ENCODE peak calls at places on chromosomes 6 and 20, in nine cellular contexts. Q, T, N, W, O, Y, J, R and K are unnamed samples.

GRCh38 chr6:164947174-164947573 is 362.2 kb downstream of the C6orf118 start:
- DNase-seq in Q (no peak), T (no peak), N (no peak), W (no peak), O (no peak), Y (no peak), J (no peak), R (no peak), K (no peak)

GRCh38 chr6:11367638-11368199 is 135.3 kb upstream of the NEDD9 start:
- DNase-seq in Q (no peak), T (no peak), N (no peak), W (no peak), O (peak; percentile 55), Y (no peak), J (no peak), R (no peak), K (no peak)

GRCh38 chr20:21767739-21768223 is 62.3 kb downstream of the PAX1 start:
- DNase-seq in Q (no peak), T (no peak), N (no peak), W (no peak), O (peak; percentile 10), Y (no peak), J (no peak), R (no peak), K (no peak)

GRCh38 chr20:6768228-6769185 is 1.0 kb downstream of the BMP2 start:
- DNase-seq in Q (peak; percentile 34), T (no peak), N (peak; percentile 4), W (no peak), O (no peak), Y (peak; percentile 68), J (peak; percentile 27), R (peak; percentile 32), K (peak; percentile 70)

GRCh38 chr20:14604143-14604542 is 266.7 kb upstream of the FLRT3 start:
- DNase-seq in Q (no peak), T (no peak), N (no peak), W (no peak), O (no peak), Y (no peak), J (no peak), R (no peak), K (no peak)

GRCh38 chr6:155130161-155130853 is 133.5 kb upstream of the CLDN20 start:
- DNase-seq in Q (no peak), T (no peak), N (no peak), W (no peak), O (no peak), Y (no peak), J (no peak), R (no peak), K (no peak)

GRCh38 chr20:4989570-4989969 is 11.7 kb downstream of the SLC23A2 start:
- DNase-seq in Q (no peak), T (no peak), N (no peak), W (no peak), O (no peak), Y (no peak), J (no peak), R (no peak), K (no peak)

GRCh38 chr6:28802417-28803336 is 121.1 kb downstream of the TRIM27 start:
- DNase-seq in Q (no peak), T (no peak), N (peak; percentile 65), W (no peak), O (no peak), Y (no peak), J (no peak), R (no peak), K (no peak)

GRCh38 chr6:3640868-3641267 is 110.6 kb downstream of the PXDC1 start:
- DNase-seq in Q (no peak), T (no peak), N (no peak), W (no peak), O (no peak), Y (no peak), J (no peak), R (no peak), K (no peak)

GRCh38 chr20:58892126-58892931 is 39.8 kb downstream of the GNAS start:
- DNase-seq in Q (peak; percentile 87), T (peak; percentile 80), N (peak; percentile 50), W (peak; percentile 67), O (peak; percentile 76), Y (peak; percentile 75), J (peak; percentile 80), R (peak; percentile 67), K (peak; percentile 90)

GRCh38 chr20:58893355-58894151 is 41.0 kb downstream of the GNAS start:
- DNase-seq in Q (no peak), T (no peak), N (peak; percentile 34), W (no peak), O (no peak), Y (no peak), J (no peak), R (no peak), K (no peak)

GRCh38 chr20:58891686-58892125 is 39.2 kb downstream of the GNAS start:
- DNase-seq in Q (no peak), T (peak; percentile 40), N (no peak), W (no peak), O (peak; percentile 37), Y (peak; percentile 54), J (peak; percentile 36), R (peak; percentile 37), K (peak; percentile 70)

GRCh38 chr20:58891076-58891685 is 38.7 kb downstream of the GNAS start:
- DNase-seq in Q (peak; percentile 84), T (peak; percentile 80), N (peak; percentile 52), W (peak; percentile 70), O (peak; percentile 45), Y (peak; percentile 86), J (peak; percentile 86), R (peak; percentile 83), K (peak; percentile 93)

GRCh38 chr20:58892932-58893224 is 40.4 kb downstream of the GNAS start:
- DNase-seq in Q (no peak), T (no peak), N (no peak), W (no peak), O (peak; percentile 39), Y (no peak), J (no peak), R (no peak), K (no peak)
- TF ChIP-seq POLR2A in Q (no peak), T (no peak), N (no peak), W (no peak), O (no peak), Y (no peak), J (no peak), R (no peak), K (no peak)

GRCh38 chr6:47027315-47027714 is 14.8 kb downstream of the ADGRF1 start:
- DNase-seq in Q (no peak), T (no peak), N (no peak), W (no peak), O (no peak), Y (no peak), J (no peak), R (no peak), K (no peak)
- H3K4me3 ChIP-seq in Q (no peak overlapping the region), T (no peak overlapping the region), N (no peak overlapping the region), W (no peak overlapping the region), O (no peak overlapping the region), Y (no peak overlapping the region), J (no peak overlapping the region), R (no peak overlapping the region), K (no peak overlapping the region)

GRCh38 chr6:6884193-6884627 is 223.6 kb upstream of the RREB1 start:
- DNase-seq in Q (no peak), T (no peak), N (no peak), W (no peak), O (no peak), Y (no peak), J (no peak), R (no peak), K (no peak)

GRCh38 chr6:6886886-6887285 is 220.9 kb upstream of the RREB1 start:
- DNase-seq in Q (no peak), T (no peak), N (no peak), W (no peak), O (no peak), Y (no peak), J (no peak), R (no peak), K (no peak)

GRCh38 chr6:6889601-6890000 is 218.2 kb upstream of the RREB1 start:
- DNase-seq in Q (no peak), T (no peak), N (no peak), W (no peak), O (no peak), Y (no peak), J (no peak), R (no peak), K (no peak)

GRCh38 chr6:6885521-6886088 is 222.2 kb upstream of the RREB1 start:
- DNase-seq in Q (peak; percentile 82), T (no peak), N (no peak), W (no peak), O (no peak), Y (no peak), J (peak; percentile 28), R (peak; percentile 38), K (peak; percentile 73)

GRCh38 chr6:6886160-6886885 is 221.4 kb upstream of the RREB1 start:
- DNase-seq in Q (no peak), T (no peak), N (no peak), W (no peak), O (no peak), Y (no peak), J (peak; percentile 25), R (no peak), K (peak; percentile 67)
- TF ChIP-seq POLR2A in Q (no peak), T (no peak), N (no peak), W (no peak), O (no peak), Y (no peak), J (no peak), R (no peak), K (no peak)

GRCh38 chr6:44072452-44072958 is 54.7 kb downstream of the MRPL14 start:
- DNase-seq in Q (no peak), T (no peak), N (no peak), W (no peak), O (no peak), Y (no peak), J (peak; percentile 49), R (peak; percentile 52), K (no peak)

GRCh38 chr6:44073612-44074382 is 53.5 kb downstream of the MRPL14 start:
- DNase-seq in Q (peak; percentile 59), T (no peak), N (no peak), W (no peak), O (no peak), Y (no peak), J (no peak), R (no peak), K (peak; percentile 75)

GRCh38 chr6:44074383-44075136 is 52.7 kb downstream of the MRPL14 start:
- DNase-seq in Q (peak; percentile 78), T (peak; percentile 81), N (peak; percentile 87), W (no peak), O (peak; percentile 73), Y (peak; percentile 80), J (peak; percentile 64), R (peak; percentile 74), K (peak; percentile 87)

GRCh38 chr6:44071670-44072451 is 55.4 kb downstream of the MRPL14 start:
- DNase-seq in Q (peak; percentile 48), T (peak; percentile 64), N (peak; percentile 98), W (no peak), O (no peak), Y (no peak), J (no peak), R (no peak), K (no peak)

DNA sequence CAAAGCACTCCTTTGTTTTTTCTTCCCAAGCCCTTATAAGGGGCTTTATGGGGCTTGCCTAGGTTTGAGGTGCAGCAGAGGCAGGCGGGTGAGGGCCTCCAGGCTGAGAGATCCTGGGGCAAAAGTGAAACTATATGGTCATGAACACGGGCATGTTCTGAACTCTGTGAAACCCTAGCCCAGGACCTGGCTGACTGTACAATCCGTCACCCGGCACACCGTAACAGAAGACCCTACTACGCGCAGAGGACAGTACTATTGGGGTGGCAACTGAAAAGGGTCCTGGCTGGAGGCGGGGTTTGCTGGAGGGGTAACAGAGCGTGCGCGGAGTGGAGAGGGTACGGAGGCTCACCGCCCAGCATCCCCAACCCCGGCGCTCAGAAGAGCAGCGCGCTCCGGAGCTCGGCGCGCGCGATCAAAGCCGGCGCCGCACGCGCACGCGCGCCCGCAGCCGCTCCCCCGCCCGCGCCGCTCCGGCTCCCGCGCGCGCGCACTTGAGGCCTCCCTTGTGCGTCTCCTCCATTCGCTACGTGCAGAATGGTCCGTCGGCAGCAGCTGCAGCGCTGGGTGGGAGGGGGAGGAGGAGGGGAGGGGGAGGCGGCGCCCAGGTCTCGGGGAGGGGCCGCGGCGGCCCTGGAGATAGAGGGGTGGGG is 54.2 kb downstream of the MRPL14 start:
- DNase-seq in Q (peak; percentile 89), T (peak; percentile 77), N (peak; percentile 88), W (no peak), O (peak; percentile 72), Y (peak; percentile 84), J (peak; percentile 76), R (peak; percentile 78), K (peak; percentile 90)
- H3K4me3 ChIP-seq in Q (peak overlapping the region; percentile 16), T (peak overlapping the region; percentile 36), N (peak overlapping the region; percentile 35), W (peak overlapping the region; percentile 51), O (peak overlapping the region; percentile 40), Y (peak overlapping the region; percentile 59), J (peak overlapping the region; percentile 33), R (peak overlapping the region; percentile 47), K (peak overlapping the region; percentile 55)